ENCODE peak calls at places on chromosomes 5 and 9, in six cellular contexts. W is tibial artery, F is lung, M is neural progenitor cell, L is upper lobe of left lung, G is body of pancreas. E is an unnamed sample. For H3K27me3 and H3K4me1, the result is how much of the 10 kb centered on the place peaks cover.

GRCh38 chr5:30331534-30331933 is 862.0 kb upstream of the CDH6 start:
- DNase-seq in W (no peak), F (no peak), M (no peak), L (no peak), G (no peak), E (no peak)

GRCh38 chr9:128552744-128553221 is 396 bp downstream of the SPTAN1 start:
- DNase-seq in W (peak), F (peak), M (peak), L (no peak), G (no peak), E (peak)

GRCh38 chr9:111525056-111525977 is at the start of gene ZNF483:
- DNase-seq in W (peak), F (peak), M (peak), L (peak), G (peak), E (peak)

GRCh38 chr9:98944130-98945074 is 695 bp downstream of the COL15A1 start:
- DNase-seq in W (peak), F (no peak), M (peak), L (peak), G (peak), E (peak)

GRCh38 chr5:64784451-64785025 is 15.8 kb downstream of the CWC27 start:
- DNase-seq in W (peak), F (peak), M (peak), L (no peak), G (peak), E (peak)

GRCh38 chr5:121691478-121691877 is 160.2 kb upstream of the FTMT start:
- DNase-seq in W (no peak), F (peak), M (no peak), L (no peak), G (no peak), E (no peak)

GRCh38 chr5:58235279-58235678 is 224.6 kb downstream of the PLK2 start:
- DNase-seq in W (no peak), F (peak), M (no peak), L (no peak), G (no peak), E (no peak)

GRCh38 chr9:69028754-69029153 is 6.8 kb upstream of the FXN start:
- DNase-seq in W (no peak), F (no peak), M (no peak), L (no peak), G (no peak), E (no peak)

GRCh38 chr5:21154526-21154925 is 1166.5 kb upstream of the CDH18 start:
- DNase-seq in W (no peak), F (no peak), M (no peak), L (no peak), G (no peak), E (no peak)

GRCh38 chr5:134647750-134648424 is 698 bp upstream of the SEC24A start:
- DNase-seq in W (peak), F (peak), M (no peak), L (no peak), G (peak), E (no peak)

GRCh38 chr5:16810503-16810854 is 125.6 kb downstream of the MYO10 start:
- DNase-seq in W (no peak), F (no peak), M (no peak), L (no peak), G (no peak), E (no peak)

GRCh38 chr5:4661326-4661725 is 478.8 kb upstream of the ADAMTS16 start:
- DNase-seq in W (no peak), F (no peak), M (no peak), L (peak), G (no peak), E (no peak)

GRCh38 chr5:113264061-113264460 is 170.7 kb downstream of the TSSK1B start:
- DNase-seq in W (no peak), F (no peak), M (no peak), L (no peak), G (no peak), E (no peak)

GRCh38 chr5:110288766-110289165 is 437.7 kb downstream of the TMEM232 start:
- DNase-seq in W (no peak), F (no peak), M (no peak), L (no peak), G (no peak), E (no peak)

GRCh38 chr9:96661711-96662110 is 6.6 kb upstream of the PRXL2C start:
- DNase-seq in W (no peak), F (no peak), M (no peak), L (no peak), G (no peak), E (no peak)

GRCh38 chr5:173495225-173495904 is 121.1 kb downstream of the BOD1 start:
- DNase-seq in W (peak), F (no peak), M (no peak), L (no peak), G (no peak), E (no peak)

GRCh38 chr9:129278391-129279237 is 100.6 kb upstream of the IER5L start:
- DNase-seq in W (peak), F (no peak), M (peak), L (peak), G (peak), E (peak)

GRCh38 chr9:83062011-83062652 is 810 bp downstream of the RASEF start:
- DNase-seq in W (no peak), F (peak), M (peak), L (peak), G (peak), E (no peak)

GRCh38 chr5:36276864-36277263 is 24.8 kb downstream of the RANBP3L start:
- DNase-seq in W (peak), F (no peak), M (no peak), L (no peak), G (no peak), E (no peak)

GRCh38 chr5:72188176-72188575 is 80.9 kb downstream of the MAP1B start:
- DNase-seq in W (no peak), F (no peak), M (no peak), L (no peak), G (no peak), E (no peak)

GRCh38 chr5:132011561-132012384 is at the start of gene ACSL6:
- DNase-seq in W (peak), F (no peak), M (peak), L (peak), G (peak), E (peak)

GRCh38 chr9:5446451-5447236 is 3.7 kb upstream of the CD274 start:
- DNase-seq in W (no peak), F (no peak), M (no peak), L (no peak), G (no peak), E (no peak)

GRCh38 chr5:3120013-3120412 is 368.5 kb upstream of the IRX2 start:
- DNase-seq in W (no peak), F (no peak), M (peak), L (no peak), G (no peak), E (no peak)
- H3K27me3 ChIP-seq in W (under half), F (under half), M (half or more), L (under half), G (under half), E (under half)

GRCh38 chr9:75087824-75088645 is at the start of the genes NMRK1 and OSTF1:
- DNase-seq in W (peak), F (peak), M (peak), L (peak), G (peak), E (peak)

GRCh38 chr9:75087279-75087823 is 604 bp downstream of the NMRK1 start:
- DNase-seq in W (peak), F (peak), M (peak), L (no peak), G (peak), E (no peak)

GRCh38 chr9:75089369-75089766 is 1.1 kb downstream of the OSTF1 start:
- DNase-seq in W (no peak), F (no peak), M (no peak), L (no peak), G (no peak), E (no peak)

GRCh38 chr9:75090579-75090978 is 2.3 kb downstream of the OSTF1 start:
- DNase-seq in W (no peak), F (no peak), M (no peak), L (no peak), G (no peak), E (no peak)

DNA sequence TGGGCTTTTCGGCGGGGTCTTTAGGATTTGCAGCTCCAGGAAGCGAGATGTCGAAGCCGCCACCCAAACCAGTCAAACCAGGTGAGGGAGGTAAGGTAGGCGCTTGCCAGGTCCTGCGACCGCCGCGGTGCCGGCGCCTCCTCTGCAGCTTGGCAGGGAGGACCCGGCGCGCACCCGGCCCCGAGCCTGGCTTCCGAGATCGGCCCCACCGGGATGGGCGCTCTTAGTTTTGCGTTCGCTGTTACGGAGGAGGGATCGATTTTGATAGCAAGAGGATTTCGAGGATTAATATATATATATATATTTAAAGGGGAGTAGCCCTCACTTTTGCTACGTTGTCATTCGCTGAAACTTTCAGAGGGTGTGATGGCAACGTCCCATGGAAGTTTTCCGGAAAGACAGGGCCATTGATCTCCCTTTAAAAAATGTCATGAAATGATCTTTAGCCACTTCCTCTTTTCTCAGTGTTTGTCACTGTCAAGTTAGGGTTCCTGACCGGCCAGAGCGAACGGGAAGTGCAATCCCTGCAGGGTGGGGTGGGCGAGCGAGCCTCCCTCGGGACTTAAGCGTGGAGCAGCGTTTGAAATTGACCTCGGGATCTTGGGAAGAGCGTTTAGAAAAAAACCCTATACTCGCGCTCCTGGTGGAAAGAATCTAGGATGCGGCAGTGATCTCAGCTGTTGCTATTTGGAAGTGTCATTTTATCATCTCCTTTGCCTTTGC is 493 bp downstream of the OSTF1 start:
- DNase-seq in W (peak), F (peak), M (peak), L (peak), G (peak), E (peak)
- H3K4me1 ChIP-seq in W (under half), F (under half), M (under half), L (half or more), G (half or more), E (under half)

GRCh38 chr5:123297866-123298265 is 125.3 kb downstream of the CEP120 start:
- DNase-seq in W (no peak), F (no peak), M (no peak), L (no peak), G (no peak), E (no peak)

GRCh38 chr5:123300266-123300665 is 122.9 kb downstream of the CEP120 start:
- DNase-seq in W (no peak), F (no peak), M (no peak), L (no peak), G (no peak), E (no peak)

GRCh38 chr5:123297198-123297831 is 125.9 kb downstream of the CEP120 start:
- DNase-seq in W (no peak), F (no peak), M (no peak), L (no peak), G (no peak), E (no peak)

GRCh38 chr5:123299124-123299523 is 124.1 kb downstream of the CEP120 start:
- DNase-seq in W (no peak), F (no peak), M (no peak), L (no peak), G (no peak), E (no peak)

DNA sequence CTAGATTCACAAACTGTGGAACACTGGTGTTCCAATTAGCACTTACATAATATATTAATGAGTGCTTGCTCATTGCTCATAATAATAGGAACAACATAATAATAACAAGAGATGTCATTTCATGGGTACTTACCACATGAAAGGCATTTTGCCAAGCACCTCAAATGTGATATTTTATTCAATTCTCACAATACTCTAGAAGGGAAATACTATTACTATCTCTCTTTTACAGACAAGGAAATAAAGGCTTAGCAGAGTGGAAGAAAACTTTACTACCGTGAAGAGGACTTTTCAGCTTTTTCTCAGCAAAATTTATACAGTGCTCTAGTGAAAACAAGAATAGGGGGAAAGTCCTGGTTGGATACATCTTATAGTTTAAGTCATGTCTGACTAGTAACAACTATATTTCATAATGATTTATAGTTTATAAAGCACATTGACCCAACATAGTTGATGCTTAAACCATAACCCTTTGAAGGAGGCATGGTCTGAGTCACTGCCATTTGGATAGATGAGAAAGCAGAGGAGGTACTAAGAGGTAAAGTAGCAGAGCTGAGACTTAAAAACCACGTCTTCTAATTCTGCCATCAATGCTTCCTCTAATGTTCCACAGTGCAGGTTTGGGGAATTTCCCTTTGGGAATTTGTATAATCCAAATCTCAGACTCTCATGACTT is 124.7 kb downstream of the CEP120 start:
- DNase-seq in W (no peak), F (no peak), M (no peak), L (no peak), G (no peak), E (no peak)
- TF ChIP-seq CTCF in W (no peak), F (no peak), M (no peak), L (no peak), G (no peak), E (no peak)

GRCh38 chr9:77021928-77022782 is 2.7 kb downstream of the FOXB2 start:
- DNase-seq in W (no peak), F (no peak), M (peak), L (no peak), G (no peak), E (no peak)

GRCh38 chr9:77021289-77021927 is 2.0 kb downstream of the FOXB2 start:
- DNase-seq in W (no peak), F (no peak), M (peak), L (no peak), G (no peak), E (no peak)

GRCh38 chr9:77025146-77025545 is 5.7 kb downstream of the FOXB2 start:
- DNase-seq in W (no peak), F (no peak), M (no peak), L (no peak), G (no peak), E (no peak)

GRCh38 chr9:77023726-77024125 is 4.3 kb downstream of the FOXB2 start:
- DNase-seq in W (no peak), F (no peak), M (no peak), L (peak), G (no peak), E (no peak)

DNA sequence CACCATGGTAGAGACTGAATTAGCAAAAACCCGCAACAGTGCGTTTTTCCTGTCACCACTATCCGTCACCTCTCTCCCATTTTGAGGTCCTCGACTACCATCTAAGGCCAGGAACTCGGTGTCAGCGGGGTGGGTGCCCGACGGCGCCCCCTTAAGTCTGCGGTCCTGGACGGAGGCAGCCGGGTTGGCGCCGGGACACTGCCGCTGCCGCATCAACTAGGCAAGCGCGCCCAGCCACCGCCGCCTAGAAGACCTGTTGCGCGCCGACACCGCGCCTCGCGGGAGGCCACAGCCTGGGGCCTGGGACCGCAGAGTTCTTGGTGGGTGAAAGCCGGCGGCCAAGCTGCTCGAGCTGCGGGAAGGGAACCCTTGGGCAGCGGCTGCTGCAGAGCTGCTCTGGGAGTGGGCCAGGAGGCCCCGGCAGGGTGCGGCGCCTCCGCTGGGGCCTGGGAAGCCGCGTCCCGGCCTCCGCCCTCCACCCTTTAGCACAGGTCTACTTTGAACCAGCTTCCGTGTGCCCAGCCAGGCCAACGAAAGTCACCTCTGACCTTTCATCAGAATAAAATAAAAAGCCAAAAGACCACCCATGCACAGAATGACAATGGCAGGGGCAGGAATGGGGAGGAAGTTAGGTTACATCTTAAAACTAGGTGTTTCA is 3.5 kb downstream of the FOXB2 start:
- DNase-seq in W (no peak), F (no peak), M (peak), L (peak), G (no peak), E (no peak)
- H3K27me3 ChIP-seq in W (half or more), F (under half), M (half or more), L (half or more), G (under half), E (half or more)

E was measured in sigmoid colon.